ENCODE peak calls at places on chromosomes 13 and 19, in ten cellular contexts. G is BE2C, Z is fibroblast of gingiva, I is GM23248, A is mesothelial cell of epicardium, B is activated gamma-delta T cell treated with Interleukin-2 at 50 U/mL for 16 hours, U is pancreas, H is NCI-H1092 treated with DMSO at 0.1 percent for 48 hours, Q is Peyer's patch, E is substantia nigra. R is an unnamed sample.
A peak's percentile ranks its signal among the peaks of the same experiment; 100 is the strongest.

GRCh38 chr19:55525289-55526101 is 11.4 kb downstream of the SBK2 start:
- DNase-seq in Q (no peak), G (no peak), I (no peak), Z (no peak), E (no peak), A (no peak), U (no peak), H (no peak), B (no peak), R (no peak)

GRCh38 chr19:17079710-17080440 is 4.3 kb downstream of the MYO9B start:
- DNase-seq in I (peak; percentile 100), Z (peak; percentile 95), B (peak; percentile 58), Q (peak; percentile 78), A (no peak), E (peak; percentile 70), H (peak; percentile 61), G (peak; percentile 87), U (no peak), R (peak; percentile 79)

GRCh38 chr19:49448432-49448786 is 3.2 kb downstream of the PIH1D1 start:
- DNase-seq in I (no peak), G (no peak), H (no peak), U (no peak), Q (no peak), A (no peak), Z (no peak), E (no peak), B (no peak), R (no peak)

GRCh38 chr13:112791662-112792440 is 102.0 kb downstream of the ATP11A start:
- DNase-seq in H (peak; percentile 54), U (no peak), G (no peak), I (no peak), Z (no peak), E (no peak), A (no peak), Q (no peak), B (no peak), R (no peak)

GRCh38 chr19:47891923-47892666 is 6.0 kb upstream of the SULT2A1 start:
- DNase-seq in U (no peak), B (no peak), G (peak; percentile 40), A (no peak), Z (no peak), H (no peak), E (no peak), Q (no peak), I (no peak), R (no peak)

GRCh38 chr13:75319244-75319643 is 162.7 kb downstream of the TBC1D4 start:
- DNase-seq in Z (no peak), U (no peak), H (no peak), G (no peak), E (no peak), I (no peak), Q (no peak), B (no peak), A (no peak), R (no peak)

GRCh38 chr13:78323848-78324247 is 279.5 kb downstream of the POU4F1 start:
- DNase-seq in H (peak; percentile 70), I (no peak), B (no peak), U (no peak), G (no peak), A (no peak), Q (no peak), Z (no peak), E (no peak), R (no peak)

GRCh38 chr13:75305057-75305456 is 176.9 kb downstream of the TBC1D4 start:
- DNase-seq in B (no peak), G (no peak), A (no peak), U (no peak), Q (no peak), I (no peak), Z (no peak), H (no peak), E (no peak), R (no peak)

GRCh38 chr19:17054746-17055145 is 20.5 kb downstream of the HAUS8 start:
- DNase-seq in U (no peak), Z (no peak), I (no peak), A (no peak), Q (no peak), E (no peak), B (no peak), G (no peak), H (no peak), R (no peak)

GRCh38 chr19:55459551-55459949 is 1.9 kb downstream of the ISOC2 start:
- DNase-seq in Q (no peak), A (no peak), E (no peak), I (no peak), Z (no peak), H (no peak), G (no peak), U (no peak), B (no peak), R (no peak)

GRCh38 chr19:3507371-3508120 is 1.4 kb downstream of the FZR1 start:
- DNase-seq in U (no peak), Q (no peak), B (peak; percentile 17), H (no peak), I (peak; percentile 52), G (no peak), Z (no peak), A (no peak), E (no peak), R (no peak)

GRCh38 chr13:73451120-73452029 is 392.6 kb downstream of the KLF5 start:
- DNase-seq in E (no peak), G (no peak), B (no peak), Q (no peak), I (no peak), Z (no peak), U (no peak), A (no peak), H (no peak), R (no peak)

GRCh38 chr13:113028336-113029060 is 59.5 kb downstream of the MCF2L start:
- DNase-seq in U (no peak), H (no peak), G (no peak), I (no peak), E (no peak), Z (no peak), A (no peak), Q (no peak), B (no peak), R (no peak)

GRCh38 chr13:62631614-62632013 is 1216.0 kb upstream of the PCDH20 start:
- DNase-seq in G (no peak), H (no peak), Z (no peak), B (no peak), A (no peak), Q (no peak), I (no peak), U (no peak), E (no peak), R (no peak)

GRCh38 chr19:19445911-19446361 is 40.5 kb downstream of the GATAD2A start:
- DNase-seq in A (no peak), H (no peak), E (no peak), Q (no peak), G (no peak), B (no peak), U (no peak), Z (no peak), I (peak; percentile 57), R (no peak)

GRCh38 chr13:101869553-101869952 is 417.1 kb downstream of the ITGBL1 start:
- DNase-seq in A (no peak), E (no peak), B (no peak), G (no peak), Z (peak; percentile 37), I (peak; percentile 5), H (peak; percentile 49), Q (no peak), U (no peak), R (no peak)

GRCh38 chr19:44822177-44822576 is 13.3 kb downstream of the BCAM start:
- DNase-seq in Q (no peak), G (no peak), E (no peak), H (no peak), B (no peak), Z (no peak), U (no peak), A (no peak), I (no peak), R (no peak)

GRCh38 chr13:111387026-111387871 is 66.8 kb downstream of the TEX29 start:
- DNase-seq in A (no peak), I (no peak), E (no peak), U (no peak), H (no peak), Q (no peak), G (no peak), B (no peak), Z (no peak), R (no peak)

GRCh38 chr19:35030257-35031071 is at the start of gene SCN1B:
- DNase-seq in U (peak; percentile 89), Z (peak; percentile 70), G (peak; percentile 75), Q (no peak), B (peak; percentile 57), H (no peak), A (peak; percentile 50), I (peak; percentile 85), E (peak; percentile 25), R (peak; percentile 41)

GRCh38 chr19:35370722-35371121 is at the start of gene GPR42:
- DNase-seq in G (no peak), E (no peak), B (no peak), U (no peak), Q (no peak), H (no peak), A (no peak), I (no peak), Z (no peak), R (no peak)

GRCh38 chr13:93559718-93560117 is 333.1 kb downstream of the GPC6 start:
- DNase-seq in Q (no peak), I (peak; percentile 72), G (peak; percentile 41), Z (peak; percentile 1), E (no peak), B (no peak), H (no peak), U (no peak), A (no peak), R (no peak)

GRCh38 chr13:41842029-41842428 is 118.9 kb downstream of the VWA8 start:
- DNase-seq in E (no peak), U (no peak), H (no peak), Q (no peak), G (no peak), B (no peak), I (no peak), Z (peak; percentile 20), A (peak; percentile 46), R (no peak)

GRCh38 chr13:107834268-107834667 is 381.1 kb downstream of the LIG4 start:
- DNase-seq in H (no peak), Q (no peak), E (no peak), Z (no peak), A (no peak), B (no peak), U (no peak), G (no peak), I (peak; percentile 72), R (no peak)

R was measured in NCI-H460.